ENCODE peak calls at places on chromosomes 11 and 22, in eight cellular contexts. One of them, this sample, is unnamed.

GRCh38 chr22:26127126-26127525 is 42.1 kb upstream of the SEZ6L start:
- DNase-seq in mammary epithelial cell: no peak
- DNase-seq in cardiac muscle cell: no peak
- DNase-seq in neural progenitor cell: no peak
- DNase-seq in body of pancreas: no peak
- DNase-seq in fibroblast of lung: no peak
- DNase-seq in heart left ventricle: no peak
- DNase-seq in spleen: no peak
- DNase-seq in this sample: no peak

GRCh38 chr11:67507242-67507890 is 596 bp downstream of the CDK2AP2 start:
- DNase-seq in spleen: no peak
- DNase-seq in fibroblast of lung: no peak
- DNase-seq in mammary epithelial cell: no peak
- DNase-seq in cardiac muscle cell: no peak
- DNase-seq in neural progenitor cell: peak
- DNase-seq in body of pancreas: peak
- DNase-seq in heart left ventricle: peak
- DNase-seq in this sample: no peak

GRCh38 chr11:109747839-109748238 is 325.8 kb downstream of the C11orf87 start:
- DNase-seq in heart left ventricle: no peak
- DNase-seq in spleen: no peak
- DNase-seq in body of pancreas: no peak
- DNase-seq in neural progenitor cell: no peak
- DNase-seq in mammary epithelial cell: no peak
- DNase-seq in cardiac muscle cell: no peak
- DNase-seq in fibroblast of lung: no peak
- DNase-seq in this sample: no peak

GRCh38 chr11:27413218-27413617 is 50.2 kb upstream of the CCDC34 start:
- DNase-seq in heart left ventricle: no peak
- DNase-seq in body of pancreas: no peak
- DNase-seq in neural progenitor cell: no peak
- DNase-seq in cardiac muscle cell: no peak
- DNase-seq in spleen: no peak
- DNase-seq in fibroblast of lung: no peak
- DNase-seq in mammary epithelial cell: peak
- DNase-seq in this sample: no peak

GRCh38 chr22:45503816-45504702 is 1.4 kb downstream of the FBLN1 start:
- DNase-seq in heart left ventricle: no peak
- DNase-seq in fibroblast of lung: peak
- DNase-seq in spleen: no peak
- DNase-seq in neural progenitor cell: peak
- DNase-seq in mammary epithelial cell: peak
- DNase-seq in body of pancreas: no peak
- DNase-seq in cardiac muscle cell: peak
- DNase-seq in this sample: peak

GRCh38 chr22:40383905-40384304 is 13.5 kb downstream of the SGSM3 start:
- DNase-seq in mammary epithelial cell: no peak
- DNase-seq in spleen: no peak
- DNase-seq in neural progenitor cell: no peak
- DNase-seq in body of pancreas: no peak
- DNase-seq in heart left ventricle: no peak
- DNase-seq in fibroblast of lung: peak
- DNase-seq in cardiac muscle cell: peak
- DNase-seq in this sample: peak

GRCh38 chr11:82174610-82175009 is 559.1 kb downstream of the FAM181B start:
- DNase-seq in neural progenitor cell: peak
- DNase-seq in mammary epithelial cell: no peak
- DNase-seq in heart left ventricle: no peak
- DNase-seq in cardiac muscle cell: no peak
- DNase-seq in body of pancreas: no peak
- DNase-seq in fibroblast of lung: no peak
- DNase-seq in spleen: no peak
- DNase-seq in this sample: no peak

GRCh38 chr11:108847288-108847687 is 182.4 kb downstream of the DDX10 start:
- DNase-seq in neural progenitor cell: no peak
- DNase-seq in mammary epithelial cell: no peak
- DNase-seq in fibroblast of lung: peak
- DNase-seq in spleen: no peak
- DNase-seq in body of pancreas: no peak
- DNase-seq in heart left ventricle: no peak
- DNase-seq in cardiac muscle cell: no peak
- DNase-seq in this sample: no peak

GRCh38 chr11:96622026-96622634 is 232.3 kb downstream of the JRKL start:
- DNase-seq in fibroblast of lung: no peak
- DNase-seq in spleen: no peak
- DNase-seq in heart left ventricle: peak
- DNase-seq in body of pancreas: no peak
- DNase-seq in cardiac muscle cell: peak
- DNase-seq in mammary epithelial cell: no peak
- DNase-seq in neural progenitor cell: no peak
- DNase-seq in this sample: no peak

GRCh38 chr11:1163911-1164735 is 6.4 kb downstream of the MUC5AC start:
- DNase-seq in cardiac muscle cell: no peak
- DNase-seq in fibroblast of lung: no peak
- DNase-seq in mammary epithelial cell: no peak
- DNase-seq in spleen: peak
- DNase-seq in neural progenitor cell: no peak
- DNase-seq in heart left ventricle: no peak
- DNase-seq in body of pancreas: no peak
- DNase-seq in this sample: no peak
- H3K4me3 ChIP-seq in cardiac muscle cell: no peak
- H3K4me3 ChIP-seq in fibroblast of lung: no peak
- H3K4me3 ChIP-seq in mammary epithelial cell: no peak
- H3K4me3 ChIP-seq in spleen: no peak
- H3K4me3 ChIP-seq in neural progenitor cell: no peak
- H3K4me3 ChIP-seq in heart left ventricle: no peak
- H3K4me3 ChIP-seq in body of pancreas: no peak
- H3K4me3 ChIP-seq in this sample: no peak

GRCh38 chr11:35178862-35179261 is 39.9 kb downstream of the CD44 start:
- DNase-seq in mammary epithelial cell: peak
- DNase-seq in fibroblast of lung: no peak
- DNase-seq in cardiac muscle cell: no peak
- DNase-seq in heart left ventricle: no peak
- DNase-seq in spleen: no peak
- DNase-seq in neural progenitor cell: no peak
- DNase-seq in body of pancreas: no peak
- DNase-seq in this sample: no peak
- H3K27ac ChIP-seq in mammary epithelial cell: peak
- H3K27ac ChIP-seq in fibroblast of lung: peak
- H3K27ac ChIP-seq in cardiac muscle cell: no peak
- H3K27ac ChIP-seq in heart left ventricle: no peak
- H3K27ac ChIP-seq in spleen: peak
- H3K27ac ChIP-seq in neural progenitor cell: no peak
- H3K27ac ChIP-seq in body of pancreas: no peak
- H3K27ac ChIP-seq in this sample: peak

GRCh38 chr11:97794876-97795275 is 1225.9 kb upstream of the CNTN5 start:
- DNase-seq in spleen: no peak
- DNase-seq in cardiac muscle cell: no peak
- DNase-seq in fibroblast of lung: no peak
- DNase-seq in mammary epithelial cell: no peak
- DNase-seq in neural progenitor cell: no peak
- DNase-seq in heart left ventricle: no peak
- DNase-seq in body of pancreas: no peak
- DNase-seq in this sample: no peak
- H3K4me3 ChIP-seq in spleen: no peak
- H3K4me3 ChIP-seq in cardiac muscle cell: no peak
- H3K4me3 ChIP-seq in fibroblast of lung: no peak
- H3K4me3 ChIP-seq in mammary epithelial cell: no peak
- H3K4me3 ChIP-seq in neural progenitor cell: no peak
- H3K4me3 ChIP-seq in heart left ventricle: no peak
- H3K4me3 ChIP-seq in body of pancreas: no peak
- H3K4me3 ChIP-seq in this sample: no peak

GRCh38 chr11:88489030-88489429 is 151.5 kb upstream of the CTSC start:
- DNase-seq in fibroblast of lung: no peak
- DNase-seq in heart left ventricle: no peak
- DNase-seq in mammary epithelial cell: peak
- DNase-seq in neural progenitor cell: no peak
- DNase-seq in cardiac muscle cell: no peak
- DNase-seq in spleen: no peak
- DNase-seq in body of pancreas: no peak
- DNase-seq in this sample: no peak
- H3K27ac ChIP-seq in fibroblast of lung: no peak
- H3K27ac ChIP-seq in heart left ventricle: no peak
- H3K27ac ChIP-seq in mammary epithelial cell: no peak
- H3K27ac ChIP-seq in neural progenitor cell: no peak
- H3K27ac ChIP-seq in cardiac muscle cell: no peak
- H3K27ac ChIP-seq in spleen: no peak
- H3K27ac ChIP-seq in body of pancreas: no peak
- H3K27ac ChIP-seq in this sample: no peak

GRCh38 chr11:17730137-17730536 is 4.4 kb upstream of the KCNC1 start:
- DNase-seq in mammary epithelial cell: no peak
- DNase-seq in spleen: no peak
- DNase-seq in body of pancreas: no peak
- DNase-seq in heart left ventricle: no peak
- DNase-seq in neural progenitor cell: no peak
- DNase-seq in fibroblast of lung: no peak
- DNase-seq in cardiac muscle cell: no peak
- DNase-seq in this sample: no peak
- H3K4me3 ChIP-seq in mammary epithelial cell: no peak
- H3K4me3 ChIP-seq in spleen: no peak
- H3K4me3 ChIP-seq in body of pancreas: no peak
- H3K4me3 ChIP-seq in heart left ventricle: no peak
- H3K4me3 ChIP-seq in neural progenitor cell: no peak
- H3K4me3 ChIP-seq in fibroblast of lung: no peak
- H3K4me3 ChIP-seq in cardiac muscle cell: no peak
- H3K4me3 ChIP-seq in this sample: no peak

GRCh38 chr11:118100691-118101232 is 14.0 kb upstream of the SMIM35 start:
- DNase-seq in neural progenitor cell: no peak
- DNase-seq in spleen: no peak
- DNase-seq in heart left ventricle: no peak
- DNase-seq in fibroblast of lung: no peak
- DNase-seq in body of pancreas: no peak
- DNase-seq in cardiac muscle cell: no peak
- DNase-seq in mammary epithelial cell: no peak
- DNase-seq in this sample: no peak
- H3K27ac ChIP-seq in neural progenitor cell: no peak
- H3K27ac ChIP-seq in spleen: no peak
- H3K27ac ChIP-seq in heart left ventricle: peak
- H3K27ac ChIP-seq in fibroblast of lung: no peak
- H3K27ac ChIP-seq in body of pancreas: no peak
- H3K27ac ChIP-seq in cardiac muscle cell: no peak
- H3K27ac ChIP-seq in mammary epithelial cell: no peak
- H3K27ac ChIP-seq in this sample: no peak

DNA sequence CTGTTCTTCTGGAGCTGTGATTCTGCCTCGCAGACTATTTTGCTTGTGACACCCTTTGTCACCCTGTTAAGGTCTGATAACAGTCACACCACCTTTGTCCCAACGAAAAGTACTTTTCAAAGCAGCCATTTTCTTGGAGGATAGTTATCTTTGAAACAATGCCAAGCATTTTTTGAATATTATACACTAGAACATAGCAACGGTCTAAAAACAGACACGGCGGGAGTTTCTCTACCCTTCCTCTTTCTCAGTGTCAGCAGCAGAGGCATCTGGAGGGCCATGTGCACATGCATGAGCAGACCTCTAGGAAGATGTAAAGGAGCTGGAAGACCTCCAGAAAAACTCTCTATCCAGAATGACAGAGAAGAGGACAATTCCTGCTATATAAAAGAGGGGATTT is 86.5 kb downstream of the TRPC6 start:
- DNase-seq in neural progenitor cell: no peak
- DNase-seq in spleen: no peak
- DNase-seq in mammary epithelial cell: no peak
- DNase-seq in heart left ventricle: no peak
- DNase-seq in body of pancreas: no peak
- DNase-seq in fibroblast of lung: no peak
- DNase-seq in cardiac muscle cell: no peak
- DNase-seq in this sample: no peak
- H3K4me3 ChIP-seq in neural progenitor cell: no peak
- H3K4me3 ChIP-seq in spleen: no peak
- H3K4me3 ChIP-seq in mammary epithelial cell: no peak
- H3K4me3 ChIP-seq in heart left ventricle: no peak
- H3K4me3 ChIP-seq in body of pancreas: no peak
- H3K4me3 ChIP-seq in fibroblast of lung: no peak
- H3K4me3 ChIP-seq in cardiac muscle cell: no peak
- H3K4me3 ChIP-seq in this sample: no peak

This sample was measured in SJSA1.